ENCODE peak calls at places on chromosomes 6 and 20, in four cellular contexts. T, J, P and A are unnamed samples.

GRCh38 chr6:106223300-106223930 is 102.1 kb downstream of the ATG5 start:
- DNase-seq in P (no peak), J (peak), T (no peak), A (peak)

GRCh38 chr6:21371676-21372161 is 221.8 kb upstream of the SOX4 start:
- DNase-seq in P (no peak), T (no peak), J (no peak), A (no peak)

GRCh38 chr6:17831135-17831534 is 124.4 kb upstream of the NUP153 start:
- DNase-seq in T (no peak), P (no peak), J (peak), A (no peak)

GRCh38 chr6:36224918-36225461 is 28.4 kb downstream of the BRPF3 start:
- DNase-seq in T (no peak), J (no peak), P (no peak), A (no peak)

GRCh38 chr20:401682-402495 is 6.2 kb upstream of the RBCK1 start:
- DNase-seq in J (no peak), T (no peak), P (no peak), A (no peak)

GRCh38 chr20:44109951-44110361 is 77.0 kb downstream of the JPH2 start:
- DNase-seq in T (no peak), P (peak), J (peak), A (no peak)

GRCh38 chr6:79167931-79168694 is 66.4 kb downstream of the HMGN3 start:
- DNase-seq in J (no peak), P (no peak), T (no peak), A (no peak)

GRCh38 chr6:108027054-108027453 is 47.5 kb downstream of the OSTM1 start:
- DNase-seq in T (no peak), J (no peak), P (no peak), A (no peak)

GRCh38 chr6:68468244-68468884 is 166.7 kb upstream of the ADGRB3 start:
- DNase-seq in T (no peak), P (no peak), J (no peak), A (no peak)

GRCh38 chr6:167685654-167686053 is 141.1 kb upstream of the AFDN start:
- DNase-seq in P (no peak), T (no peak), J (no peak), A (no peak)

GRCh38 chr20:23244207-23244915 is 106.2 kb upstream of the NXT1 start:
- DNase-seq in J (peak), P (peak), T (no peak), A (no peak)

GRCh38 chr20:7585126-7585679 is 355.1 kb downstream of the HAO1 start:
- DNase-seq in J (no peak), T (no peak), P (no peak), A (no peak)

GRCh38 chr20:9015984-9016324 is 52.9 kb upstream of the PLCB4 start:
- DNase-seq in T (no peak), P (no peak), J (no peak), A (no peak)

GRCh38 chr6:45690846-45691245 is 313.1 kb upstream of the SUPT3H start:
- DNase-seq in J (no peak), P (no peak), T (no peak), A (no peak)

GRCh38 chr6:157089258-157089657 is 234.1 kb downstream of the TMEM242 start:
- DNase-seq in J (no peak), P (no peak), T (no peak), A (no peak)

GRCh38 chr6:143940011-143940597 is 68.0 kb downstream of the PLAGL1 start:
- DNase-seq in P (no peak), T (no peak), J (no peak), A (peak)

GRCh38 chr6:17240803-17241500 is 40.2 kb upstream of the RBM24 start:
- DNase-seq in T (no peak), J (no peak), P (no peak), A (no peak)

GRCh38 chr20:41479113-41479512 is 112.5 kb upstream of the EMILIN3 start:
- DNase-seq in T (no peak), P (no peak), J (no peak), A (no peak)

GRCh38 chr6:95084867-95085266 is 492.5 kb upstream of the MANEA start:
- DNase-seq in J (no peak), T (no peak), P (peak), A (no peak)

GRCh38 chr6:113184736-113185135 is 672.4 kb upstream of the MARCKS start:
- DNase-seq in P (no peak), J (peak), T (peak), A (no peak)

GRCh38 chr6:159068904-159069578 is 24.2 kb upstream of the TAGAP start:
- DNase-seq in J (no peak), P (no peak), T (no peak), A (no peak)
- TF ChIP-seq CTCF in J (no peak), P (no peak), T (no peak), A (no peak)

DNA sequence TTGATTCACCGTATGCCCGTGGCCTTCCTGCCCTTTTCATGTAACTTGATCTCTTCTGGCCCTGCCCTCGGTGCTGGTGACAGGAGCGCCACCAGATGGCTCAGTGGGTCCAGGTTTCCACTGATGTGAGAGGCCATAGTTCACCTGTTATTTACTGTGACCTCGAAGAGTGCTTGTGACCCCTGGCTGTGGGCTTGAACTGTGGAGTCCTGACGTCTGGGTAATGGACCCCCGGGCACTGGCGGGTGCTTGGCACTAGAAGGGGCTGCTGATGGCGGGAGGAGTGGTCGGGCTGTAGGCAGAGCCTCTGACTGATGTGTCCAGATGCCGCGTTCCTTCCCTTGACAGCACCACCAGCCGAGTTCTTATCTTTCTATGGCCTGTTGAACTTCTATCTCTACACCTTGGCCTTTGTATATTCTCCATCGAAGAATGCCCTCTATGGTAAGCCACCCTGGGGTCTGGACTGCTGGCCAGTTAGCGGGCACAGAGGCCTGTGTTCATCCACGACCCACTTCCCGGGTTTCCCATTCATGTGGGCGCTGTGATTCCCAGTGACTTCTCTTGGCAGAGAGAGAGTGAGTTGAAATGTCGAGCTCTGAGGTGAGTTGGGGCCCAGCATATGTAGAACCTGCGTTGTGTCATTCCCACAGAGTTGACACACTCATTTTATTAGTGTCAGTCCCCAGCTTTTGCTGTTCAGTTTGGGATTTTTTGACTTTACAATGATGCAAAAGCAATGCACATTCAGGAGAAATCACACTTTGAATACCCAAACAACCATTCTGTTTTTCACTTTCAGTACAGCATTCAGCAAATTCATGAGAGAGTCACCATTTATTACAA is 14.9 kb downstream of the DYNLT1 start:
- DNase-seq in J (no peak), P (peak), T (no peak), A (peak)
- TF ChIP-seq CTCF in J (peak), P (no peak), T (no peak), A (no peak)

GRCh38 chr6:53178837-53179432 is 30.3 kb upstream of the GCM1 start:
- DNase-seq in J (no peak), P (no peak), T (no peak), A (no peak)
- TF ChIP-seq CTCF in J (no peak), P (no peak), T (no peak), A (no peak)

DNA sequence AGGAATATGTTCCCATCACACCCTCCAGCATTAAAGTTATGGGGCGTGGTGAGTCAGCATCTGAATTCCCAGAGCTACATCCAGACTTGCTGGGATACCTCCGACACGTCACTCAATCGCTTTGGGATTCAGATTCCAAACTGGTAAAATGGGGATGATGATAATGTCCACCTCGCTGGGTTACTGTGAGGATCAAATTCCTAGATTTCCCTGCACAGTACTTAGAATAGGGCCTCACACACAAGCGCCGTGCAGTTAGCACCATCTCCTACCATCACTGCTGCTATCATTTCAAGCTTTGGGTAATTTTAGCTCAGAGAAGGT is 107.2 kb downstream of the SULF2 start:
- DNase-seq in T (no peak), J (no peak), P (no peak), A (no peak)
- TF ChIP-seq CTCF in T (no peak), J (no peak), P (no peak), A (no peak)

GRCh38 chr6:119348308-119349040 is 1.1 kb downstream of the MAN1A1 start:
- DNase-seq in J (peak), T (peak), P (no peak), A (peak)
- TF ChIP-seq CTCF in J (no peak), T (no peak), P (no peak), A (no peak)

GRCh38 chr6:14211596-14211961 is 94.0 kb downstream of the CD83 start:
- DNase-seq in T (peak), J (peak), P (no peak), A (peak)

GRCh38 chr6:14212632-14213031 is 95.1 kb downstream of the CD83 start:
- DNase-seq in T (no peak), J (no peak), P (no peak), A (no peak)

GRCh38 chr6:14212020-14212419 is 94.4 kb downstream of the CD83 start:
- DNase-seq in T (no peak), J (no peak), P (no peak), A (no peak)

GRCh38 chr6:14210077-14210476 is 92.5 kb downstream of the CD83 start:
- DNase-seq in P (no peak), T (no peak), J (no peak), A (no peak)

DNA sequence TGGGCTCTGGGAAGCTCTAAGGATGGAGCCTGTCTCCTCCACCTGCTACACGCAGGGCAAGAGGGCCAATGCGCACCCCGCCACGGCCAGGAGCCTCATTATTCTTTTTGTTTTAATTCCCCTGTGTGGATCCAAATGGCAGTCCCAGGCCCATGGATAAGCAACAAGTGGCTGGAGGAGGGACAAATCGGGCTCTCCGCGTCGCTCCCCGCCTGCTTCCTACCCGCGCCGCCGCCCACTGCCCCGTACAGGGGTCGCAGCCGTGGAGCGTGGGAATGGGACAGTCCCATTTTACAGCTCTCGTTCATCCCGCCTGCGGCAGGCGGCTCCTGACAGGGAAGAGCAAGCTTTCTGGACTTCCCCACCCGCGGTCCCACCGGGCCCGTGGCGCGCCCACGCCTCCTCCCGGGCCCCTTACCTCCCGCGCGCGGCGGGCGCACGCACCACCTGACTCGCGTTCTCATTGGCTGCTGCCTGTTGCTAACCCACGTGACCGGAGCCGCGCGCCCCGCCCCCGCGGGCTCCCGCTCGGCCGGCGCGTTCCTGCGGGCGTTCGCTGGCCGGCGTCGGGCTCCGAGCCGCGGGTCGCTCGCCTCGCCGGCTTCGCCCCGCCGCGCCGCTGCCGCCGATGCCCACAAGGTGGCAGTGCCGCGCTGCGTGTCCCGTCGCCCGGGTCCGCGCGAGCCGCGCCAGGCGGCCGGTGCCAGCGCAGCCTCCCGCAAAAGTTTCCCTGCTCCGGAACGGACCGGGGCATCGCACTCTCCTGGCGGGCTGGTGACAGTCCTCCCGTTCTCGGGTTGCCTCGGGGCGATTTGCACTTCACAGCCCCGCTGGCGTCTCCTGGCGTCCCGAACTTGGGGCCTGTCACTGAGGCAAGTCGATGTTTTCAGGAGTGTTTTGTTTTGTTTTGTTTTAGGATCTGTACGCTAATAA is 93.4 kb downstream of the CD83 start:
- DNase-seq in T (peak), P (peak), J (peak), A (peak)
- TF ChIP-seq CTCF in T (peak), P (peak), J (peak), A (peak)

GRCh38 chr20:57449398-57450354 is 58.5 kb downstream of the RBM38 start:
- DNase-seq in T (no peak), J (no peak), P (no peak), A (no peak)
- TF ChIP-seq CTCF in T (no peak), J (no peak), P (no peak), A (no peak)

GRCh38 chr20:38131588-38132121 is 33.4 kb downstream of the TGM2 start:
- DNase-seq in T (no peak), P (peak), J (no peak), A (no peak)
- TF ChIP-seq CTCF in T (no peak), P (no peak), J (no peak), A (no peak)

GRCh38 chr6:51614725-51615124 is 472.7 kb downstream of the PKHD1 start:
- DNase-seq in T (no peak), P (no peak), J (no peak), A (no peak)

GRCh38 chr6:51619042-51619799 is 468.2 kb downstream of the PKHD1 start:
- DNase-seq in T (no peak), J (no peak), P (no peak), A (no peak)

GRCh38 chr6:51613558-51613957 is 473.9 kb downstream of the PKHD1 start:
- DNase-seq in J (no peak), T (no peak), P (no peak), A (no peak)

GRCh38 chr6:51618563-51618962 is 468.9 kb downstream of the PKHD1 start:
- DNase-seq in P (no peak), T (no peak), J (no peak), A (no peak)
- TF ChIP-seq CTCF in P (no peak), T (peak), J (no peak), A (no peak)

GRCh38 chr20:64155258-64156135 is 8.8 kb upstream of the MYT1 start:
- DNase-seq in P (no peak), T (no peak), J (no peak), A (no peak)
- TF ChIP-seq CTCF in P (no peak), T (no peak), J (no peak), A (no peak)